ENCODE peak calls at places on chromosomes 12 and 14, in seven cellular contexts. One of them, this sample, is unnamed.

GRCh38 chr12:48008349-48008748 is 4.1 kb upstream of the COL2A1 start:
- DNase-seq in HepG2: no peak
- DNase-seq in CD4-positive, alpha-beta memory T cell: no peak
- DNase-seq in foreskin fibroblast: no peak
- DNase-seq in transverse colon: no peak
- DNase-seq in heart left ventricle: no peak
- DNase-seq in PC-3: no peak
- DNase-seq in this sample: no peak

GRCh38 chr12:25796523-25797000 is 161.9 kb upstream of the RASSF8 start:
- DNase-seq in HepG2: no peak
- DNase-seq in CD4-positive, alpha-beta memory T cell: no peak
- DNase-seq in foreskin fibroblast: peak
- DNase-seq in transverse colon: no peak
- DNase-seq in heart left ventricle: no peak
- DNase-seq in PC-3: peak
- DNase-seq in this sample: peak

GRCh38 chr12:77925536-77926108 is 94.9 kb downstream of the NAV3 start:
- DNase-seq in HepG2: peak
- DNase-seq in CD4-positive, alpha-beta memory T cell: no peak
- DNase-seq in foreskin fibroblast: peak
- DNase-seq in transverse colon: peak
- DNase-seq in heart left ventricle: peak
- DNase-seq in PC-3: peak
- DNase-seq in this sample: peak

GRCh38 chr14:54173782-54174181 is 217.2 kb upstream of the BMP4 start:
- DNase-seq in HepG2: no peak
- DNase-seq in CD4-positive, alpha-beta memory T cell: no peak
- DNase-seq in foreskin fibroblast: peak
- DNase-seq in transverse colon: no peak
- DNase-seq in heart left ventricle: no peak
- DNase-seq in PC-3: peak
- DNase-seq in this sample: no peak

GRCh38 chr14:32006267-32007110 is 70.6 kb upstream of the ARHGAP5 start:
- DNase-seq in HepG2: peak
- DNase-seq in CD4-positive, alpha-beta memory T cell: no peak
- DNase-seq in foreskin fibroblast: no peak
- DNase-seq in transverse colon: no peak
- DNase-seq in heart left ventricle: no peak
- DNase-seq in PC-3: peak
- DNase-seq in this sample: peak

GRCh38 chr12:20450591-20450990 is 82.3 kb downstream of the PDE3A start:
- DNase-seq in HepG2: no peak
- DNase-seq in CD4-positive, alpha-beta memory T cell: no peak
- DNase-seq in foreskin fibroblast: no peak
- DNase-seq in transverse colon: no peak
- DNase-seq in heart left ventricle: no peak
- DNase-seq in PC-3: no peak
- DNase-seq in this sample: no peak

GRCh38 chr14:45426685-45427282 is 173.8 kb upstream of the MIS18BP1 start:
- DNase-seq in HepG2: peak
- DNase-seq in CD4-positive, alpha-beta memory T cell: peak
- DNase-seq in foreskin fibroblast: peak
- DNase-seq in transverse colon: no peak
- DNase-seq in heart left ventricle: no peak
- DNase-seq in PC-3: peak
- DNase-seq in this sample: peak

GRCh38 chr12:57766464-57767311 is at the start of gene CYP27B1:
- DNase-seq in HepG2: no peak
- DNase-seq in CD4-positive, alpha-beta memory T cell: no peak
- DNase-seq in foreskin fibroblast: no peak
- DNase-seq in transverse colon: no peak
- DNase-seq in heart left ventricle: no peak
- DNase-seq in PC-3: peak
- DNase-seq in this sample: no peak

GRCh38 chr14:80005561-80005960 is 205.7 kb downstream of the DIO2 start:
- DNase-seq in HepG2: no peak
- DNase-seq in CD4-positive, alpha-beta memory T cell: no peak
- DNase-seq in foreskin fibroblast: no peak
- DNase-seq in transverse colon: no peak
- DNase-seq in heart left ventricle: no peak
- DNase-seq in PC-3: no peak
- DNase-seq in this sample: no peak

GRCh38 chr14:28294834-28295440 is 471.6 kb upstream of the FOXG1 start:
- DNase-seq in HepG2: peak
- DNase-seq in CD4-positive, alpha-beta memory T cell: no peak
- DNase-seq in foreskin fibroblast: no peak
- DNase-seq in transverse colon: no peak
- DNase-seq in heart left ventricle: no peak
- DNase-seq in PC-3: peak
- DNase-seq in this sample: no peak

GRCh38 chr14:61444215-61444768 is 122.9 kb downstream of the PRKCH start:
- DNase-seq in HepG2: no peak
- DNase-seq in CD4-positive, alpha-beta memory T cell: peak
- DNase-seq in foreskin fibroblast: no peak
- DNase-seq in transverse colon: peak
- DNase-seq in heart left ventricle: no peak
- DNase-seq in PC-3: no peak
- DNase-seq in this sample: no peak

GRCh38 chr14:31449971-31450610 is 7.2 kb downstream of the DTD2 start:
- DNase-seq in HepG2: peak
- DNase-seq in CD4-positive, alpha-beta memory T cell: peak
- DNase-seq in foreskin fibroblast: peak
- DNase-seq in transverse colon: no peak
- DNase-seq in heart left ventricle: no peak
- DNase-seq in PC-3: peak
- DNase-seq in this sample: no peak

GRCh38 chr14:59325906-59326305 is 137.4 kb downstream of the DAAM1 start:
- DNase-seq in HepG2: no peak
- DNase-seq in CD4-positive, alpha-beta memory T cell: no peak
- DNase-seq in foreskin fibroblast: peak
- DNase-seq in transverse colon: no peak
- DNase-seq in heart left ventricle: no peak
- DNase-seq in PC-3: no peak
- DNase-seq in this sample: no peak

GRCh38 chr14:94373708-94374107 is 14.7 kb downstream of the SERPINA1 start:
- DNase-seq in HepG2: no peak
- DNase-seq in CD4-positive, alpha-beta memory T cell: no peak
- DNase-seq in foreskin fibroblast: peak
- DNase-seq in transverse colon: no peak
- DNase-seq in heart left ventricle: no peak
- DNase-seq in PC-3: peak
- DNase-seq in this sample: no peak

GRCh38 chr14:24943024-24943423 is 106.9 kb downstream of the STXBP6 start:
- DNase-seq in HepG2: no peak
- DNase-seq in CD4-positive, alpha-beta memory T cell: no peak
- DNase-seq in foreskin fibroblast: peak
- DNase-seq in transverse colon: peak
- DNase-seq in heart left ventricle: peak
- DNase-seq in PC-3: no peak
- DNase-seq in this sample: no peak

GRCh38 chr12:93453633-93454032 is 11.9 kb upstream of the UBE2N start:
- DNase-seq in HepG2: no peak
- DNase-seq in CD4-positive, alpha-beta memory T cell: no peak
- DNase-seq in foreskin fibroblast: no peak
- DNase-seq in transverse colon: no peak
- DNase-seq in heart left ventricle: no peak
- DNase-seq in PC-3: no peak
- DNase-seq in this sample: no peak

GRCh38 chr14:98704441-98704840 is 567.6 kb downstream of the BCL11B start:
- DNase-seq in HepG2: no peak
- DNase-seq in CD4-positive, alpha-beta memory T cell: peak
- DNase-seq in foreskin fibroblast: no peak
- DNase-seq in transverse colon: peak
- DNase-seq in heart left ventricle: no peak
- DNase-seq in PC-3: no peak
- DNase-seq in this sample: no peak

GRCh38 chr14:50792634-50793068 is 38.3 kb downstream of the NIN start:
- DNase-seq in HepG2: no peak
- DNase-seq in CD4-positive, alpha-beta memory T cell: no peak
- DNase-seq in foreskin fibroblast: no peak
- DNase-seq in transverse colon: no peak
- DNase-seq in heart left ventricle: peak
- DNase-seq in PC-3: no peak
- DNase-seq in this sample: no peak

GRCh38 chr14:50792058-50792477 is 38.9 kb downstream of the NIN start:
- DNase-seq in HepG2: no peak
- DNase-seq in CD4-positive, alpha-beta memory T cell: no peak
- DNase-seq in foreskin fibroblast: no peak
- DNase-seq in transverse colon: no peak
- DNase-seq in heart left ventricle: no peak
- DNase-seq in PC-3: no peak
- DNase-seq in this sample: no peak

GRCh38 chr14:50794063-50794645 is 36.8 kb downstream of the NIN start:
- DNase-seq in HepG2: no peak
- DNase-seq in CD4-positive, alpha-beta memory T cell: no peak
- DNase-seq in foreskin fibroblast: no peak
- DNase-seq in transverse colon: no peak
- DNase-seq in heart left ventricle: no peak
- DNase-seq in PC-3: no peak
- DNase-seq in this sample: peak

GRCh38 chr14:50790568-50790967 is 40.4 kb downstream of the NIN start:
- DNase-seq in HepG2: no peak
- DNase-seq in CD4-positive, alpha-beta memory T cell: no peak
- DNase-seq in foreskin fibroblast: no peak
- DNase-seq in transverse colon: no peak
- DNase-seq in heart left ventricle: no peak
- DNase-seq in PC-3: no peak
- DNase-seq in this sample: no peak

DNA sequence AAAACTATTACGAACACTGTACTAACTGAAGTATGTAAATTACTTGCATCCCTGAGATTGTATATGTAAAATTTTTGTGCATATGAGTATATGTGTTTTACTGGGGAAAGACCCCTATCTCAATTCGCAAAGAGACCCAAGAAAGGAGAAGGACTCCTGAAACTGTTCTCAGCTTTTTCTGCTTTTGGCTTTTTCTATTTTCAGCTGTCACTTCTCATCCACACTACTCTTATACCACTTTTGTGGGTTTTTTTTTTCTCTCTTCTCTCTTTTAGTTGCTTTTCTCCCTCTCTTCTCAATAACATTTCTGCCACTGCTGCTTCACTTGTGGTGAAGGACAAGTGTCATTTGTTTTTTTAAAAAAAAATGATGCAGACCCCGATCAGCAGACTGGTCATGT is 39.8 kb downstream of the NIN start:
- DNase-seq in HepG2: no peak
- DNase-seq in CD4-positive, alpha-beta memory T cell: no peak
- DNase-seq in foreskin fibroblast: no peak
- DNase-seq in transverse colon: no peak
- DNase-seq in heart left ventricle: no peak
- DNase-seq in PC-3: no peak
- DNase-seq in this sample: no peak
- H3K4me3 ChIP-seq in HepG2: no peak
- H3K4me3 ChIP-seq in CD4-positive, alpha-beta memory T cell: no peak
- H3K4me3 ChIP-seq in foreskin fibroblast: no peak
- H3K4me3 ChIP-seq in transverse colon: no peak
- H3K4me3 ChIP-seq in heart left ventricle: peak
- H3K4me3 ChIP-seq in PC-3: no peak
- H3K4me3 ChIP-seq in this sample: no peak

GRCh38 chr12:107320929-107321618 is 227.7 kb upstream of the CRY1 start:
- DNase-seq in HepG2: no peak
- DNase-seq in CD4-positive, alpha-beta memory T cell: peak
- DNase-seq in foreskin fibroblast: no peak
- DNase-seq in transverse colon: peak
- DNase-seq in heart left ventricle: no peak
- DNase-seq in PC-3: peak
- DNase-seq in this sample: no peak
- H3K4me3 ChIP-seq in HepG2: peak
- H3K4me3 ChIP-seq in CD4-positive, alpha-beta memory T cell: peak
- H3K4me3 ChIP-seq in foreskin fibroblast: peak
- H3K4me3 ChIP-seq in transverse colon: peak
- H3K4me3 ChIP-seq in heart left ventricle: peak
- H3K4me3 ChIP-seq in PC-3: peak
- H3K4me3 ChIP-seq in this sample: peak

DNA sequence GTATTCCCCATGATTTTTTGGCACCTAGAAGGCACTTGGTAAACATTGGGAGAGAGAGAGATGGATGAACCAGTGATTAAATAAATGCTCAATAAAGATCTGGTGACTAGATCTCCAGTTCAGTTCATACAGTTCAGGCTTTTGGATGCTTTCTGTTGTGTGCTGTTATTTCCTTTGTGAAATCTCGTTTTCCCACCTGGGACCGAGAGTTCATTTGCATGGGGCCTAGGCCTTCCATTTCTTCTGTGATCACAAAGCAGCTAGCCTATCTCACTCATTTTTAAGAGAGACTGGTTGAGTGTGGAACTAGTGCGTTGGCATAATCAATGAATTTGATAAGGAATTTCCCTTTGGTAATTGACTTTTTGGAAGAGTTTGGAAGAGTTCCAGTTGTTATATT is 104.0 kb downstream of the VRK1 start:
- DNase-seq in HepG2: no peak
- DNase-seq in CD4-positive, alpha-beta memory T cell: no peak
- DNase-seq in foreskin fibroblast: no peak
- DNase-seq in transverse colon: peak
- DNase-seq in heart left ventricle: no peak
- DNase-seq in PC-3: no peak
- DNase-seq in this sample: no peak
- H3K4me3 ChIP-seq in HepG2: no peak
- H3K4me3 ChIP-seq in CD4-positive, alpha-beta memory T cell: no peak
- H3K4me3 ChIP-seq in foreskin fibroblast: no peak
- H3K4me3 ChIP-seq in transverse colon: no peak
- H3K4me3 ChIP-seq in heart left ventricle: no peak
- H3K4me3 ChIP-seq in PC-3: no peak
- H3K4me3 ChIP-seq in this sample: no peak

DNA sequence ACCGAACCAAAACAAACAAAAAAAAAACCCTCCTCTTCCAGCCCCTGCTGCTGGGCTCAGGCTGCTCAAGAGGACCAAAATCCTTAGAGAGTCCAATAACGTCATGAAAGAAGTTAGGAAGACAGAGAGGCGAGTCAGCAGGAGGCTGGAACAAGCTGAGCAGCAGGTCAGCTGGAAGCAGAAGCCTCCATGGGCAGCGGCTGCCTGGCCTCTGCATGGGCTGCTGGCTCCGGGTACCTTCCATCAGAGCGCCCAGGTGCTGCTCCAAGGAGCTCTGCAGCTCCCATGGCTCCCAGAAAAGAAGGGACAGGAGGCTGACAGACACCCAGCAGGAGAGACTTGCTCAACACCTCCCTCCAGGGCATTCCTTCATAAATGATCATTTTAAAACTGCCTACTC is 3.2 kb upstream of the KRT2 start:
- DNase-seq in HepG2: no peak
- DNase-seq in CD4-positive, alpha-beta memory T cell: no peak
- DNase-seq in foreskin fibroblast: no peak
- DNase-seq in transverse colon: no peak
- DNase-seq in heart left ventricle: no peak
- DNase-seq in PC-3: peak
- DNase-seq in this sample: no peak
- H3K4me3 ChIP-seq in HepG2: no peak
- H3K4me3 ChIP-seq in CD4-positive, alpha-beta memory T cell: no peak
- H3K4me3 ChIP-seq in foreskin fibroblast: no peak
- H3K4me3 ChIP-seq in transverse colon: no peak
- H3K4me3 ChIP-seq in heart left ventricle: no peak
- H3K4me3 ChIP-seq in PC-3: peak
- H3K4me3 ChIP-seq in this sample: no peak